ENCODE peak calls at places on chromosomes 16 and 17, in six cellular contexts. O is naive thymus-derived CD4-positive, alpha-beta T cell; I is CD4-positive, alpha-beta memory T cell; K is right cardiac atrium; X is right lobe of liver; W is gastrocnemius medialis. M is an unnamed sample. For H3K4me1, the result is how much of the 10 kb centered on the place peaks cover.

GRCh38 chr16:85448557-85449194 is 164.4 kb upstream of the GSE1 start:
- DNase-seq in O (peak), I (peak), K (no peak), X (peak), W (no peak), M (peak)

GRCh38 chr16:67068212-67068753 is 39.3 kb downstream of the CBFB start:
- DNase-seq in O (no peak), I (no peak), K (no peak), X (no peak), W (no peak), M (no peak)

GRCh38 chr17:4853195-4853762 is 20.1 kb downstream of the MINK1 start:
- DNase-seq in O (no peak), I (peak), K (no peak), X (no peak), W (no peak), M (no peak)

GRCh38 chr16:50747206-50747956 is 5.5 kb downstream of the CYLD start:
- DNase-seq in O (peak), I (peak), K (no peak), X (no peak), W (no peak), M (peak)

GRCh38 chr16:20236890-20237289 is 90.4 kb downstream of the GP2 start:
- DNase-seq in O (no peak), I (no peak), K (no peak), X (no peak), W (no peak), M (no peak)

GRCh38 chr16:86427327-86427935 is 82.9 kb upstream of the FOXF1 start:
- DNase-seq in O (no peak), I (no peak), K (no peak), X (no peak), W (no peak), M (no peak)

GRCh38 chr16:3578121-3578520 is 918 bp upstream of the NLRC3 start:
- DNase-seq in O (no peak), I (peak), K (no peak), X (no peak), W (no peak), M (no peak)

GRCh38 chr16:50751528-50751927 is 9.6 kb downstream of the CYLD start:
- DNase-seq in O (no peak), I (no peak), K (no peak), X (no peak), W (no peak), M (no peak)

GRCh38 chr17:62703776-62704380 is 76.4 kb downstream of the MRC2 start:
- DNase-seq in O (peak), I (peak), K (peak), X (peak), W (no peak), M (peak)

GRCh38 chr17:54968954-54969400 is 412 bp downstream of the STXBP4 start:
- DNase-seq in O (no peak), I (no peak), K (no peak), X (no peak), W (peak), M (no peak)

GRCh38 chr17:39632153-39632941 is 4.6 kb upstream of the STARD3 start:
- DNase-seq in O (no peak), I (no peak), K (no peak), X (no peak), W (no peak), M (no peak)

GRCh38 chr16:7086842-7087616 is 245.6 kb upstream of the RBFOX1 start:
- DNase-seq in O (no peak), I (no peak), K (peak), X (peak), W (peak), M (peak)

GRCh38 chr16:13193721-13194120 is 292.3 kb downstream of the SHISA9 start:
- DNase-seq in O (no peak), I (no peak), K (no peak), X (no peak), W (no peak), M (no peak)

GRCh38 chr17:11986179-11986938 is 10.9 kb downstream of the ZNF18 start:
- DNase-seq in O (no peak), I (no peak), K (peak), X (peak), W (peak), M (no peak)

GRCh38 chr17:44745301-44745700 is 13.5 kb upstream of the ADAM11 start:
- DNase-seq in O (no peak), I (no peak), K (no peak), X (no peak), W (no peak), M (no peak)

GRCh38 chr16:85524630-85525463 is 88.3 kb upstream of the GSE1 start:
- DNase-seq in O (no peak), I (no peak), K (peak), X (peak), W (peak), M (peak)

GRCh38 chr17:35257080-35257701 is 14.3 kb downstream of the SLFN5 start:
- DNase-seq in O (no peak), I (no peak), K (peak), X (no peak), W (no peak), M (peak)

GRCh38 chr17:7610641-7611040 is 4.1 kb downstream of the FXR2 start:
- DNase-seq in O (no peak), I (no peak), K (no peak), X (no peak), W (no peak), M (no peak)

GRCh38 chr17:35790826-35791225 is 4.6 kb downstream of the MMP28 start:
- DNase-seq in O (no peak), I (no peak), K (no peak), X (no peak), W (no peak), M (no peak)

GRCh38 chr16:89330177-89330856 is 112.8 kb downstream of the ZNF778 start:
- DNase-seq in O (peak), I (peak), K (no peak), X (peak), W (peak), M (no peak)

GRCh38 chr17:45668316-45668715 is 115.8 kb upstream of the CRHR1 start:
- DNase-seq in O (no peak), I (no peak), K (no peak), X (no peak), W (no peak), M (no peak)

GRCh38 chr16:86680137-86680536 is 101.8 kb downstream of the FOXL1 start:
- DNase-seq in O (no peak), I (no peak), K (peak), X (no peak), W (no peak), M (no peak)

GRCh38 chr17:75152971-75153853 is 1.1 kb downstream of the JPT1 start:
- DNase-seq in O (no peak), I (no peak), K (peak), X (no peak), W (no peak), M (peak)

GRCh38 chr17:78418627-78419026 is 40.2 kb downstream of the PGS1 start:
- DNase-seq in O (no peak), I (no peak), K (no peak), X (no peak), W (no peak), M (no peak)

GRCh38 chr16:17360810-17361209 is 110.0 kb downstream of the XYLT1 start:
- DNase-seq in O (no peak), I (no peak), K (no peak), X (no peak), W (no peak), M (no peak)

GRCh38 chr17:17641621-17642409 is 39.4 kb upstream of the RAI1 start:
- DNase-seq in O (peak), I (peak), K (peak), X (peak), W (peak), M (peak)

GRCh38 chr16:56341656-56342397 is 83.5 kb downstream of the AMFR start:
- DNase-seq in O (no peak), I (no peak), K (no peak), X (no peak), W (no peak), M (peak)

GRCh38 chr17:70995997-70996396 is 826.7 kb downstream of the KCNJ2 start:
- DNase-seq in O (no peak), I (no peak), K (no peak), X (no peak), W (no peak), M (no peak)

GRCh38 chr17:79926002-79926307 is 86.7 kb upstream of the CBX4 start:
- DNase-seq in O (no peak), I (no peak), K (no peak), X (no peak), W (no peak), M (no peak)

GRCh38 chr16:6247771-6248170 is 1084.9 kb upstream of the RBFOX1 start:
- DNase-seq in O (no peak), I (no peak), K (no peak), X (no peak), W (no peak), M (no peak)

GRCh38 chr17:8226536-8227237 is 16.3 kb upstream of the AURKB start:
- DNase-seq in O (no peak), I (peak), K (peak), X (peak), W (peak), M (peak)

GRCh38 chr16:19745286-19746018 is 27.4 kb downstream of the IQCK start:
- DNase-seq in O (no peak), I (no peak), K (no peak), X (no peak), W (no peak), M (no peak)

GRCh38 chr17:18860161-18860972 is 2.4 kb downstream of the PRPSAP2 start:
- DNase-seq in O (no peak), I (no peak), K (no peak), X (no peak), W (no peak), M (no peak)

GRCh38 chr16:15498427-15499175 is 64.2 kb downstream of the BMERB1 start:
- DNase-seq in O (no peak), I (no peak), K (no peak), X (no peak), W (no peak), M (peak)

GRCh38 chr16:12229759-12230594 is 253.4 kb downstream of the SNX29 start:
- DNase-seq in O (no peak), I (no peak), K (no peak), X (no peak), W (no peak), M (no peak)

GRCh38 chr17:2704031-2704889 is 7.3 kb downstream of the CLUH start:
- DNase-seq in O (no peak), I (no peak), K (no peak), X (peak), W (peak), M (no peak)

GRCh38 chr17:28476076-28476475 is 2.6 kb downstream of the SLC13A2 start:
- DNase-seq in O (no peak), I (no peak), K (no peak), X (no peak), W (no peak), M (no peak)

GRCh38 chr17:28481081-28481571 is 7.7 kb downstream of the SLC13A2 start:
- DNase-seq in O (no peak), I (no peak), K (no peak), X (no peak), W (no peak), M (no peak)

GRCh38 chr17:28477928-28478327 is 4.5 kb downstream of the SLC13A2 start:
- DNase-seq in O (no peak), I (no peak), K (no peak), X (no peak), W (no peak), M (no peak)

GRCh38 chr17:28480278-28480677 is 6.8 kb downstream of the SLC13A2 start:
- DNase-seq in O (no peak), I (no peak), K (no peak), X (no peak), W (no peak), M (no peak)

DNA sequence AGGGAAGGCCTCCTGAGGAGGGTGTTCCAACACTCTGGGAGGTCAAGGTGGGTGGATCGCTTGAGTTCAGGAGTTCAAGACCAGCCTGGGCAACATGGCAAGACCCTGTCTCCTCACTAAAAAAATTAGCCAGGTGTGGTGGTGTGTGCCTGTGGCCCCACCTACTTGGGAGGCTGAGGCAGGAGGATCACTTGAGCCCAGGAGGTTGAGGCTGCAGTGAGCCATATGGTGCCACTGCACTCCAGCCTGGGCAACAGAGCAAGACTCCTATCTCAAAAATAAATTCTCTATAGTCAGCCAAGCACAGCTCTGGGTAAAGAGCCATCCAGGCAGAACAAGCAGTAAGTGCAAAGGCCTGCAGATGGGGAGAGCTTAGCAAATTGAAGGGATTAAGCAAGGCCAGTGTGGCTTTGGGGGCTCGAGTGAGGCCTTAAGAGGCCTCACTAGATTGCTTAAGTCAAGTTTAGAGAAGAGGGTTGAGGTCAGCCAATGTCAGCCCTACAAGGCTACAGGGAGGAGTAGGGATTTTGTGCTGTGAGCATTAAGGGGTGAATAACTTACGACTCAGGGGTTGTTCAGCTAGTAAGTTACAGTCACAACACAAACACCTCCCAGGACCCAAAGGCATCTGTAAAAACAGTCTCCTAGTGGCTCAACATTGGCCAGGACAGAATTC is 5.6 kb downstream of the SLC13A2 start:
- DNase-seq in O (no peak), I (no peak), K (no peak), X (no peak), W (no peak), M (no peak)
- H3K4me1 ChIP-seq in O (under half), I (under half), K (under half), X (under half), W (under half), M (under half)

GRCh38 chr16:27706803-27707685 is 157.1 kb downstream of the KATNIP start:
- DNase-seq in O (no peak), I (no peak), K (no peak), X (no peak), W (no peak), M (no peak)

GRCh38 chr16:27704252-27704651 is 154.3 kb downstream of the KATNIP start:
- DNase-seq in O (no peak), I (no peak), K (no peak), X (no peak), W (no peak), M (no peak)

GRCh38 chr16:27706156-27706705 is 156.3 kb downstream of the KATNIP start:
- DNase-seq in O (no peak), I (no peak), K (no peak), X (no peak), W (no peak), M (no peak)

GRCh38 chr16:27712251-27712711 is 162.3 kb downstream of the KATNIP start:
- DNase-seq in O (no peak), I (no peak), K (no peak), X (no peak), W (no peak), M (no peak)

DNA sequence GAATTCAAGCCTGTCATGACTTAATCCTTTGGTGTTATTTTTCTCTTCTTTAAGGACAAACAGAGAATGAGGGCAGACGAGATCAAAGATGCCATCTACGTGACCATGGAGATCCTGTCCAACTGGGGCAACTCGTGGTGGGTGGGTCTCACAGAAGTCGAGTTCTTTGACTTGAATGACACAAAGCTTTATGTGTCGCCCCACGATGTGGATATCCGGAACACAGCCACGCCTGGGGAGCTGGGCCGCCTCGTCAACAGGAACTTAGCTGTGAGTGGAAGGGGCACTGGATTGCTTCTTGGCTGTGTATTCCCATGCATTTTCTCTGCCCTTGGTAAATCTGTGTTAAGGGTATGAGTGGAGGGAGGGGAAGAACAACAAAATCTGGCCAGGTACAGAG is 158.7 kb downstream of the KATNIP start:
- DNase-seq in O (no peak), I (no peak), K (no peak), X (no peak), W (no peak), M (no peak)
- H3K27ac ChIP-seq in O (no peak), I (no peak), K (no peak), X (no peak), W (no peak), M (no peak)

DNA sequence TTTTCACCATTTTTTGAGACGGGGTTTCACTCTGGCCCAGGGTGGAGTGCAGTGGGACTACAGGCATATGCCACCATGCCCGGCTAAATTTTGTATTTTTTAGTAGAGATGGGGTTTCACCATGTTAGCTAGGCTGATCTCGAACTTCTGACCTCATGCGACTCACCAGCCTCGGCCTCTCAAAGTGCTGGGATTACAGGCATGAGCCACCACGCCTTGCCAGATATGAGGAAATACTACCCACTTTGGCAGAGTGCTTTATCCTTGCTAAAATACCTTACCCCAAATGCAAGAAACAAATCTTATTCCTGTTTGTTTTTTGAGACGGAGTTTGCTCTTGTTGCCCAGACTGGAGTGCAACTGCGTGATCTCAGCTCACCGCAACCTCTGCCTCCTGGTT is 62.9 kb upstream of the MGAT5B start:
- DNase-seq in O (no peak), I (no peak), K (no peak), X (no peak), W (no peak), M (no peak)
- H3K4me3 ChIP-seq in O (no peak), I (no peak), K (no peak), X (no peak), W (no peak), M (no peak)

GRCh38 chr17:82295472-82295814 is 21.9 kb upstream of the CSNK1D start:
- DNase-seq in O (no peak), I (no peak), K (no peak), X (no peak), W (no peak), M (no peak)
- H3K4me1 ChIP-seq in O (under half), I (half or more), K (under half), X (under half), W (under half), M (under half)

GRCh38 chr16:30725465-30725792 is 22.8 kb upstream of the PHKG2 start:
- DNase-seq in O (no peak), I (no peak), K (no peak), X (no peak), W (no peak), M (no peak)

GRCh38 chr16:30728904-30729672 is 19.1 kb upstream of the PHKG2 start:
- DNase-seq in O (no peak), I (no peak), K (no peak), X (peak), W (no peak), M (no peak)

GRCh38 chr16:30736995-30737793 is 11.0 kb upstream of the PHKG2 start:
- DNase-seq in O (no peak), I (no peak), K (no peak), X (no peak), W (no peak), M (no peak)

GRCh38 chr16:30728321-30728720 is 19.9 kb upstream of the PHKG2 start:
- DNase-seq in O (no peak), I (no peak), K (no peak), X (no peak), W (no peak), M (no peak)

GRCh38 chr16:30731411-30731810 is 16.8 kb upstream of the PHKG2 start:
- DNase-seq in O (no peak), I (no peak), K (no peak), X (no peak), W (no peak), M (no peak)
- H3K27ac ChIP-seq in O (no peak), I (no peak), K (no peak), X (no peak), W (no peak), M (no peak)

DNA sequence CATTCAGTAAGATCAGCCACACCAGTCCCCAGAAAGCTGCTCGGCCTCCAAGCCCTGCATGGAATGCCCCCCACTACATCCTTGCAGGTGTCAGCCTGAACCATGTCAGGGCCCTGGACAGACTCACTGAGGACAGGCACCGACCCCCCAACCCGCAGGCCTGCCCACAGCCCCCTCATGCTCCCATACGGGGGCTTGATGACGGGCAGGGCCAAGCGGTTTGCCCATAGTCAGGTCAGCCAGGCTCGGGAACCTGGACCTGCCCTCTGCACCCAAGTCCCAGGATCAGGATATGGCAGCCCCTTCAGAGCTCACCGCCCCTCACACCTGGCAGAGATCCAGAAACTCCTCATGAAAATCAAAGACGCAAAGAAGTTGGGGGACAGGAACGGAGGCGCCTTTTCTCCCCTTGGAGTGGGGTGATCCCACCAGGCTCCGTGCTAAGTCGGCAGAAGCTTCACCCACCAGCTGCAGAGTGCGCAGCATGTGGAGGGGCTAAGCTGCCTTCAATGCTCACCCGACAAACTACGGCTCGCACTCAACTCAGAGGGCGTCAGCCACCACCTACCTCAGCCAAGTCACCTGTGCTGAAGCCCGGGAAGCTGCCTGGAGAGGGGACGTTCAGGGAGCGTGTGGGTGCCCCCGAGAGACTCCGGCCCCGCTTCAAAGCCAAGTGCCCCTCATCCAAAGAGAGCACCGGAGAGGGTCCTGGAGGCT is 26.5 kb downstream of the GNPTG start:
- DNase-seq in O (no peak), I (no peak), K (no peak), X (no peak), W (no peak), M (no peak)
- H3K4me3 ChIP-seq in O (no peak), I (no peak), K (peak), X (peak), W (peak), M (no peak)

DNA sequence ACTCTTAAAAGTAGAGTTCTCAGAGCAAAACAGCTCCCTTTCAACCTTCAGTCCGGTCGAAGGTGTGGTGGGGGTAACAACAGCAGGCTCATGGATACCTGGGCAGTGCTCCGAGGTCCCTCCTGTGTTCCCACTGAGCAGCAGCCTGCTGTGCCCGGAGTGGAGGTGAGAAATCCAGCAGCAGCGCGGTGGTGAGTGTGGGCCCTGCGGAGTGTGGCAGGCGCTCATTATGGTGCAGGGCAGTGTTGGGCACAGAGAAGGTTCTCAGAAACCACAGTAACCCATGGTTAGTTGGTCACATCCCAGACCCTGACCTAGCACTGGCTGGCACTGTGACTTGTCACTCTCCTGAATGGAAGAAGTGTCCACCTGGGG is 5.0 kb upstream of the P4HB start:
- DNase-seq in O (no peak), I (no peak), K (no peak), X (no peak), W (no peak), M (no peak)
- H3K4me1 ChIP-seq in O (under half), I (under half), K (under half), X (under half), W (half or more), M (under half)

M was measured in SJCRH30.